ENCODE peak calls at places on chromosomes 6 and 20, in ten cellular contexts. One of them, this sample, is unnamed. For H3K36me3, the result is how much of the 10 kb centered on the place peaks cover.

GRCh38 chr20:57698191-57698866 is 11.5 kb downstream of the PMEPA1 start:
- DNase-seq in heart right ventricle: no peak
- DNase-seq in transverse colon: peak
- DNase-seq in prostate gland: no peak
- DNase-seq in neural progenitor cell: no peak
- DNase-seq in naive thymus-derived CD4-positive, alpha-beta T cell: no peak
- DNase-seq in cardiac muscle cell: peak
- DNase-seq in suprapubic skin: no peak
- DNase-seq in fibroblast of lung: peak
- DNase-seq in BJ: peak
- DNase-seq in this sample: peak

GRCh38 chr6:85111481-85112001 is 338.3 kb upstream of the NT5E start:
- DNase-seq in neural progenitor cell: peak
- DNase-seq in cardiac muscle cell: peak
- DNase-seq in BJ: no peak
- DNase-seq in prostate gland: no peak
- DNase-seq in fibroblast of lung: peak
- DNase-seq in transverse colon: no peak
- DNase-seq in suprapubic skin: no peak
- DNase-seq in naive thymus-derived CD4-positive, alpha-beta T cell: no peak
- DNase-seq in heart right ventricle: no peak
- DNase-seq in this sample: no peak

GRCh38 chr6:31086788-31087440 is 25.5 kb downstream of the C6orf15 start:
- DNase-seq in transverse colon: no peak
- DNase-seq in naive thymus-derived CD4-positive, alpha-beta T cell: no peak
- DNase-seq in heart right ventricle: no peak
- DNase-seq in prostate gland: no peak
- DNase-seq in neural progenitor cell: no peak
- DNase-seq in suprapubic skin: no peak
- DNase-seq in BJ: no peak
- DNase-seq in cardiac muscle cell: peak
- DNase-seq in fibroblast of lung: peak
- DNase-seq in this sample: peak

GRCh38 chr6:142213402-142213801 is 66.3 kb downstream of the VTA1 start:
- DNase-seq in prostate gland: no peak
- DNase-seq in transverse colon: no peak
- DNase-seq in fibroblast of lung: no peak
- DNase-seq in suprapubic skin: no peak
- DNase-seq in BJ: no peak
- DNase-seq in naive thymus-derived CD4-positive, alpha-beta T cell: no peak
- DNase-seq in cardiac muscle cell: no peak
- DNase-seq in neural progenitor cell: no peak
- DNase-seq in heart right ventricle: no peak
- DNase-seq in this sample: no peak

GRCh38 chr6:4603291-4603690 is 172.9 kb upstream of the CDYL start:
- DNase-seq in transverse colon: peak
- DNase-seq in neural progenitor cell: no peak
- DNase-seq in cardiac muscle cell: peak
- DNase-seq in prostate gland: no peak
- DNase-seq in suprapubic skin: no peak
- DNase-seq in heart right ventricle: peak
- DNase-seq in naive thymus-derived CD4-positive, alpha-beta T cell: no peak
- DNase-seq in fibroblast of lung: peak
- DNase-seq in BJ: no peak
- DNase-seq in this sample: no peak

GRCh38 chr20:35619196-35620095 is 3.8 kb downstream of the SPAG4 start:
- DNase-seq in neural progenitor cell: peak
- DNase-seq in cardiac muscle cell: peak
- DNase-seq in heart right ventricle: peak
- DNase-seq in prostate gland: peak
- DNase-seq in suprapubic skin: no peak
- DNase-seq in fibroblast of lung: peak
- DNase-seq in BJ: no peak
- DNase-seq in transverse colon: peak
- DNase-seq in naive thymus-derived CD4-positive, alpha-beta T cell: peak
- DNase-seq in this sample: peak

GRCh38 chr6:21740719-21741118 is 147.2 kb downstream of the SOX4 start:
- DNase-seq in neural progenitor cell: peak
- DNase-seq in suprapubic skin: no peak
- DNase-seq in heart right ventricle: no peak
- DNase-seq in fibroblast of lung: peak
- DNase-seq in BJ: no peak
- DNase-seq in cardiac muscle cell: peak
- DNase-seq in prostate gland: no peak
- DNase-seq in transverse colon: no peak
- DNase-seq in naive thymus-derived CD4-positive, alpha-beta T cell: no peak
- DNase-seq in this sample: no peak

GRCh38 chr6:168495636-168496035 is 54.7 kb downstream of the SMOC2 start:
- DNase-seq in prostate gland: no peak
- DNase-seq in suprapubic skin: no peak
- DNase-seq in heart right ventricle: no peak
- DNase-seq in BJ: no peak
- DNase-seq in neural progenitor cell: no peak
- DNase-seq in transverse colon: no peak
- DNase-seq in cardiac muscle cell: no peak
- DNase-seq in fibroblast of lung: no peak
- DNase-seq in naive thymus-derived CD4-positive, alpha-beta T cell: no peak
- DNase-seq in this sample: no peak

GRCh38 chr6:169271158-169271936 is 17.7 kb upstream of the THBS2 start:
- DNase-seq in cardiac muscle cell: no peak
- DNase-seq in suprapubic skin: no peak
- DNase-seq in heart right ventricle: no peak
- DNase-seq in transverse colon: no peak
- DNase-seq in fibroblast of lung: no peak
- DNase-seq in neural progenitor cell: peak
- DNase-seq in naive thymus-derived CD4-positive, alpha-beta T cell: no peak
- DNase-seq in BJ: no peak
- DNase-seq in prostate gland: no peak
- DNase-seq in this sample: no peak

GRCh38 chr6:126625019-126625418 is 285.1 kb downstream of the CENPW start:
- DNase-seq in suprapubic skin: no peak
- DNase-seq in naive thymus-derived CD4-positive, alpha-beta T cell: no peak
- DNase-seq in transverse colon: no peak
- DNase-seq in BJ: no peak
- DNase-seq in cardiac muscle cell: peak
- DNase-seq in fibroblast of lung: peak
- DNase-seq in prostate gland: no peak
- DNase-seq in heart right ventricle: no peak
- DNase-seq in neural progenitor cell: peak
- DNase-seq in this sample: no peak

GRCh38 chr6:109428889-109429477 is 11.4 kb downstream of the PPIL6 start:
- DNase-seq in heart right ventricle: no peak
- DNase-seq in fibroblast of lung: peak
- DNase-seq in neural progenitor cell: no peak
- DNase-seq in cardiac muscle cell: peak
- DNase-seq in suprapubic skin: no peak
- DNase-seq in naive thymus-derived CD4-positive, alpha-beta T cell: no peak
- DNase-seq in transverse colon: no peak
- DNase-seq in BJ: peak
- DNase-seq in prostate gland: no peak
- DNase-seq in this sample: no peak

GRCh38 chr6:127893541-127893940 is 7.3 kb downstream of the THEMIS start:
- DNase-seq in prostate gland: no peak
- DNase-seq in naive thymus-derived CD4-positive, alpha-beta T cell: no peak
- DNase-seq in suprapubic skin: no peak
- DNase-seq in fibroblast of lung: no peak
- DNase-seq in heart right ventricle: no peak
- DNase-seq in cardiac muscle cell: no peak
- DNase-seq in transverse colon: no peak
- DNase-seq in BJ: no peak
- DNase-seq in neural progenitor cell: peak
- DNase-seq in this sample: no peak

GRCh38 chr20:19524691-19525090 is 233.4 kb upstream of the RIN2 start:
- DNase-seq in heart right ventricle: no peak
- DNase-seq in suprapubic skin: no peak
- DNase-seq in cardiac muscle cell: no peak
- DNase-seq in neural progenitor cell: no peak
- DNase-seq in prostate gland: no peak
- DNase-seq in BJ: no peak
- DNase-seq in transverse colon: no peak
- DNase-seq in fibroblast of lung: no peak
- DNase-seq in naive thymus-derived CD4-positive, alpha-beta T cell: no peak
- DNase-seq in this sample: no peak

GRCh38 chr6:56693246-56693607 is 50.5 kb upstream of the DST start:
- DNase-seq in suprapubic skin: peak
- DNase-seq in transverse colon: peak
- DNase-seq in BJ: peak
- DNase-seq in naive thymus-derived CD4-positive, alpha-beta T cell: no peak
- DNase-seq in neural progenitor cell: no peak
- DNase-seq in cardiac muscle cell: peak
- DNase-seq in prostate gland: peak
- DNase-seq in heart right ventricle: peak
- DNase-seq in fibroblast of lung: peak
- DNase-seq in this sample: no peak

GRCh38 chr20:62557999-62558408 is 82.2 kb upstream of the GATA5 start:
- DNase-seq in suprapubic skin: no peak
- DNase-seq in heart right ventricle: no peak
- DNase-seq in fibroblast of lung: no peak
- DNase-seq in transverse colon: no peak
- DNase-seq in prostate gland: no peak
- DNase-seq in neural progenitor cell: no peak
- DNase-seq in BJ: no peak
- DNase-seq in cardiac muscle cell: no peak
- DNase-seq in naive thymus-derived CD4-positive, alpha-beta T cell: no peak
- DNase-seq in this sample: no peak

DNA sequence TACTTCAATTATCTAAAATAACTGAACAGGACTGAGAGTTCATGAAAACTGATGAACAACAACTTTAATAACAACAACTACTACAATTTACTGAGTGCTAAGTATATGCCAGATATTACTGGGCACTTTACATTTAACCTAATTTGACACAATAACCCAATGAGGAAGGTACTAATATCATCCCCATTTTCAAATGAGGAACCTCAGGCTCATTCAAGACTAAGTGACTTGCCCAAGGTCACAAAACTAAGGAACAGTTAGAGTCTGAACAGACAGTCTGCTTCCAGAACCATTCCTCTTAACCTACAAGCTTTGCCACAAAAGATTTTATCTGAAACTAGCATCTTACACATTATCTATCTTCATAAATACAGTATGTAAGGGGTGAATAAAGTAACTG is 10.6 kb upstream of the NDRG3 start:
- DNase-seq in transverse colon: no peak
- DNase-seq in BJ: no peak
- DNase-seq in prostate gland: no peak
- DNase-seq in naive thymus-derived CD4-positive, alpha-beta T cell: no peak
- DNase-seq in neural progenitor cell: no peak
- DNase-seq in fibroblast of lung: no peak
- DNase-seq in suprapubic skin: no peak
- DNase-seq in cardiac muscle cell: no peak
- DNase-seq in heart right ventricle: no peak
- DNase-seq in this sample: no peak
- H3K36me3 ChIP-seq in transverse colon: under half
- H3K36me3 ChIP-seq in BJ: under half
- H3K36me3 ChIP-seq in prostate gland: under half
- H3K36me3 ChIP-seq in naive thymus-derived CD4-positive, alpha-beta T cell: under half
- H3K36me3 ChIP-seq in neural progenitor cell: under half
- H3K36me3 ChIP-seq in fibroblast of lung: under half
- H3K36me3 ChIP-seq in suprapubic skin: under half
- H3K36me3 ChIP-seq in cardiac muscle cell: under half
- H3K36me3 ChIP-seq in heart right ventricle: under half
- H3K36me3 ChIP-seq in this sample: under half

GRCh38 chr6:104580452-104580851 is 279.3 kb downstream of the HACE1 start:
- DNase-seq in neural progenitor cell: no peak
- DNase-seq in naive thymus-derived CD4-positive, alpha-beta T cell: no peak
- DNase-seq in cardiac muscle cell: peak
- DNase-seq in transverse colon: no peak
- DNase-seq in prostate gland: no peak
- DNase-seq in suprapubic skin: no peak
- DNase-seq in fibroblast of lung: no peak
- DNase-seq in heart right ventricle: no peak
- DNase-seq in BJ: no peak
- DNase-seq in this sample: no peak
- H3K36me3 ChIP-seq in neural progenitor cell: under half
- H3K36me3 ChIP-seq in naive thymus-derived CD4-positive, alpha-beta T cell: under half
- H3K36me3 ChIP-seq in cardiac muscle cell: under half
- H3K36me3 ChIP-seq in transverse colon: under half
- H3K36me3 ChIP-seq in prostate gland: under half
- H3K36me3 ChIP-seq in suprapubic skin: under half
- H3K36me3 ChIP-seq in fibroblast of lung: under half
- H3K36me3 ChIP-seq in heart right ventricle: under half
- H3K36me3 ChIP-seq in BJ: under half
- H3K36me3 ChIP-seq in this sample: under half

DNA sequence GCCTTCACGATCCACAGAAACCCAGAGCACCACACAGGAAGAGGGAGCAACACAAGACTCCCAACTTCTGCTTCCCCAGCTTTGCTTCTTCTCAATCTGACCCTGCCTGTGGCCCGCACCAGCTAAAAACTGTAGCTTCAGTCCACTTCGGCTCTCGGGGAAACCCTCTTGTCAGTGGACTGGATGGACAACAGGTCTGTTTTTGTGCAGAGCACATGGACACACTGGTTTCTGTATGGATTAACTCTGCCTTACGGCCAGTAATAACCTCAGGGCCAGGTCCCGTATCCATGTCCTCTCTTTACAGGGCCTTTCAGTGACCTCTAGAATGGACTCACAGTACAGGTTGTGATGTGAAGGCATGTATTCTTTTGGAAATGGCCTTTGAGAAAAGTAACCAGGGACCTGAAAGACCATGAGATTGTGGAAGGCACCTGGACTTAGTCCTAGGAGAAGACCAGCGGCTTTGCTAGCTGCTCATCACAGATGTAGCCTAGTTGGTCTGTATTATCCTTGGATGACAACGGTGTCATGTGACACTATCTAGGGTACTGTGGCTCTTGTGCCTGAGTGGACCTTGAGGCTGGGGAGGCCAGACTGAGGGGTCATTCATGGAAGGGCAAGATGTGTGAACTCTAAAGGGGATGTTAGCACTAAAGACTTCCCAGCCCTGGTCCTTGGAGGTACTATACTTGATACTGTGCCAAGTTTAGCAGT is 5.8 kb downstream of the POLR1C start:
- DNase-seq in suprapubic skin: no peak
- DNase-seq in prostate gland: no peak
- DNase-seq in cardiac muscle cell: no peak
- DNase-seq in neural progenitor cell: no peak
- DNase-seq in heart right ventricle: no peak
- DNase-seq in fibroblast of lung: no peak
- DNase-seq in naive thymus-derived CD4-positive, alpha-beta T cell: no peak
- DNase-seq in transverse colon: no peak
- DNase-seq in BJ: no peak
- DNase-seq in this sample: no peak
- H3K36me3 ChIP-seq in suprapubic skin: half or more
- H3K36me3 ChIP-seq in prostate gland: under half
- H3K36me3 ChIP-seq in cardiac muscle cell: half or more
- H3K36me3 ChIP-seq in neural progenitor cell: under half
- H3K36me3 ChIP-seq in heart right ventricle: half or more
- H3K36me3 ChIP-seq in fibroblast of lung: under half
- H3K36me3 ChIP-seq in naive thymus-derived CD4-positive, alpha-beta T cell: under half
- H3K36me3 ChIP-seq in transverse colon: half or more
- H3K36me3 ChIP-seq in BJ: under half
- H3K36me3 ChIP-seq in this sample: under half

DNA sequence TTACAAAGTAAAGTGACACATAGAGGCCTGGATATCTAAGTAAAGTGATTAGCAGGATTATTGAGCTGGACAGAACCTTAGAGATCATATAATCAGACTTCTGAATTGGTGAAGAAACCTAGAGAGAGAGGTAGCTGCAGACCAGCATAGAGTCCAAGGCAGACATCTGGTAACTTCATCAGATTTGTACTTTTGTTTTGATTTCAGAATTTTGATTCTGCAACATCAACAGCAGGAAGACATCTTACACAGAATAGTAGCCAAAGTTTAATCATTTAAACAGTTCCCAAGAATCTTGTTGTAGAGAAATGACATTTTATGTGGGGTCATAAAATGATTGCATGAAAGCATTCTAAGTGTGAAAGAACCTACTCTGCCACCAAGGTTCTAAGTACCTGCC is 39.3 kb downstream of the RPRD1B start:
- DNase-seq in neural progenitor cell: no peak
- DNase-seq in BJ: no peak
- DNase-seq in naive thymus-derived CD4-positive, alpha-beta T cell: no peak
- DNase-seq in transverse colon: no peak
- DNase-seq in heart right ventricle: no peak
- DNase-seq in prostate gland: no peak
- DNase-seq in cardiac muscle cell: no peak
- DNase-seq in suprapubic skin: no peak
- DNase-seq in fibroblast of lung: no peak
- DNase-seq in this sample: no peak
- H3K36me3 ChIP-seq in neural progenitor cell: under half
- H3K36me3 ChIP-seq in BJ: under half
- H3K36me3 ChIP-seq in naive thymus-derived CD4-positive, alpha-beta T cell: under half
- H3K36me3 ChIP-seq in transverse colon: under half
- H3K36me3 ChIP-seq in heart right ventricle: half or more
- H3K36me3 ChIP-seq in prostate gland: under half
- H3K36me3 ChIP-seq in cardiac muscle cell: under half
- H3K36me3 ChIP-seq in suprapubic skin: half or more
- H3K36me3 ChIP-seq in fibroblast of lung: under half
- H3K36me3 ChIP-seq in this sample: under half